ENCODE peak calls at places on chromosomes 12 and 14, in nine cellular contexts. I, G, Q, D, T, V, B, M and N are unnamed samples.
A peak's percentile ranks its signal among the peaks of the same experiment; 100 is the strongest.

GRCh38 chr12:130374083-130374482 is 36.4 kb downstream of the PIWIL1 start:
- DNase-seq in G (no peak), B (no peak), Q (no peak), V (no peak), M (no peak), D (no peak), T (no peak), I (no peak), N (no peak)

GRCh38 chr14:55454264-55455151 is 14.1 kb upstream of the TBPL2 start:
- DNase-seq in M (peak; percentile 49), B (peak; percentile 85), D (no peak), G (peak; percentile 75), Q (peak; percentile 59), V (peak; percentile 94), I (peak; percentile 73), T (peak; percentile 89), N (no peak)

GRCh38 chr14:47200740-47201139 is 474.7 kb downstream of the MDGA2 start:
- DNase-seq in V (no peak), Q (no peak), G (no peak), I (no peak), T (no peak), M (no peak), B (no peak), D (no peak), N (no peak)

GRCh38 chr12:109462868-109463692 is 14.0 kb downstream of the KCTD10 start:
- DNase-seq in G (peak; percentile 97), T (peak; percentile 95), Q (peak; percentile 98), I (peak; percentile 98), V (peak; percentile 98), D (no peak), M (no peak), B (peak; percentile 99), N (peak; percentile 81)

GRCh38 chr14:59427653-59428578 is 37.3 kb downstream of the GPR135 start:
- DNase-seq in G (no peak), Q (no peak), B (peak; percentile 39), I (peak; percentile 70), T (peak; percentile 45), D (no peak), V (peak; percentile 73), M (no peak), N (no peak)

GRCh38 chr12:131827961-131828534 is at the start of gene MMP17:
- DNase-seq in B (peak; percentile 30), V (peak; percentile 52), G (peak; percentile 19), D (peak; percentile 69), Q (peak; percentile 82), I (peak; percentile 62), T (peak; percentile 79), M (peak; percentile 70), N (no peak)

GRCh38 chr12:99709116-99709515 is 61.6 kb downstream of the GARIN6 start:
- DNase-seq in T (no peak), B (no peak), D (no peak), V (no peak), M (no peak), G (no peak), I (no peak), Q (no peak), N (no peak)

GRCh38 chr14:21711360-21711961 is 37.8 kb upstream of the OR4E1 start:
- DNase-seq in Q (peak; percentile 44), I (peak; percentile 50), B (peak; percentile 18), M (peak; percentile 53), V (peak; percentile 12), D (no peak), T (peak; percentile 25), G (peak; percentile 18), N (no peak)

GRCh38 chr14:100199240-100199860 is 39.6 kb upstream of the YY1 start:
- DNase-seq in B (no peak), T (no peak), M (no peak), I (no peak), G (no peak), Q (no peak), V (no peak), D (no peak), N (no peak)

GRCh38 chr12:24079083-24079482 is 129.6 kb upstream of the SOX5 start:
- DNase-seq in B (no peak), V (peak; percentile 57), M (no peak), Q (no peak), T (no peak), D (no peak), G (no peak), I (no peak), N (no peak)

GRCh38 chr14:49566714-49567113 is 19.5 kb downstream of the RPS29 start:
- DNase-seq in V (no peak), D (no peak), T (no peak), Q (no peak), M (no peak), I (no peak), G (no peak), B (no peak), N (no peak)

GRCh38 chr14:95463173-95463901 is 53.1 kb downstream of the SYNE3 start:
- DNase-seq in Q (no peak), B (no peak), I (no peak), T (no peak), V (no peak), D (no peak), M (no peak), G (no peak), N (no peak)

GRCh38 chr12:12513416-12514006 is 49.2 kb downstream of the DUSP16 start:
- DNase-seq in B (no peak), M (no peak), G (no peak), Q (no peak), I (no peak), D (no peak), T (no peak), V (no peak), N (no peak)

GRCh38 chr14:101078892-101079221 is 175.3 kb upstream of the RTL1 start:
- DNase-seq in T (no peak), B (no peak), V (no peak), Q (no peak), I (no peak), G (no peak), D (peak; percentile 10), M (no peak), N (no peak)